ENCODE peak calls at places on chromosome 19, in six cellular contexts. Q, H, O, K, Y and T are unnamed samples.
A peak's percentile ranks its signal among the peaks of the same experiment; 100 is the strongest.

GRCh38 chr19:51096473-51097165 is 11.6 kb downstream of the CTU1 start:
- DNase-seq in Y (no peak), K (peak; percentile 11), Q (no peak), O (no peak), H (no peak), T (no peak)

GRCh38 chr19:45470147-45471081 is 2.6 kb downstream of the FOSB start:
- DNase-seq in K (peak; percentile 33), O (no peak), H (no peak), Y (peak; percentile 12), Q (no peak), T (no peak)

GRCh38 chr19:3138268-3138667 is 2.4 kb downstream of the GNA15 start:
- DNase-seq in K (no peak), Q (no peak), H (no peak), Y (no peak), O (no peak), T (no peak)

GRCh38 chr19:32624410-32624809 is 43.4 kb downstream of the PDCD5 start:
- DNase-seq in Y (no peak), O (no peak), K (peak; percentile 3), Q (no peak), H (no peak), T (no peak)

GRCh38 chr19:21970466-21970865 is 40.3 kb downstream of the ZNF208 start:
- DNase-seq in Q (no peak), H (no peak), O (no peak), K (no peak), Y (no peak), T (no peak)

GRCh38 chr19:35266149-35266903 is 2.4 kb upstream of the USF2 start:
- DNase-seq in O (no peak), H (no peak), Y (no peak), K (no peak), Q (no peak), T (no peak)

GRCh38 chr19:50427997-50428425 is 4.7 kb upstream of the MYBPC2 start:
- DNase-seq in O (peak; percentile 19), H (no peak), Q (no peak), K (no peak), Y (peak; percentile 47), T (no peak)

GRCh38 chr19:41144403-41144802 is 30.2 kb downstream of the CYP2F1 start:
- DNase-seq in H (peak; percentile 75), Q (peak; percentile 71), O (peak; percentile 78), K (peak; percentile 84), Y (no peak), T (peak; percentile 87)

GRCh38 chr19:29269641-29270040 is 56.7 kb upstream of the UQCRFS1 start:
- DNase-seq in H (no peak), K (no peak), Q (no peak), Y (no peak), O (no peak), T (no peak)

GRCh38 chr19:58513694-58514563 is 2.1 kb upstream of the SLC27A5 start:
- DNase-seq in Q (no peak), O (peak; percentile 92), K (peak; percentile 92), Y (peak; percentile 82), H (no peak), T (peak; percentile 84)

GRCh38 chr19:41734585-41734984 is 20.7 kb upstream of the CEACAM6 start:
- DNase-seq in Q (no peak), Y (no peak), K (no peak), H (no peak), O (no peak), T (no peak)

GRCh38 chr19:41816761-41817160 is 20.4 kb downstream of the CEACAM3 start:
- DNase-seq in H (no peak), Q (no peak), O (no peak), K (no peak), Y (no peak), T (no peak)

GRCh38 chr19:3617463-3617862 is 9.1 kb downstream of the CACTIN start:
- DNase-seq in Y (no peak), O (peak; percentile 23), Q (no peak), H (no peak), K (no peak), T (no peak)

GRCh38 chr19:19554074-19555023 is 16.3 kb downstream of the CILP2 start:
- DNase-seq in K (peak; percentile 66), H (no peak), Y (no peak), O (no peak), Q (no peak), T (no peak)

GRCh38 chr19:48569814-48570213 is 17.8 kb downstream of the SULT2B1 start:
- DNase-seq in H (no peak), K (no peak), Q (no peak), Y (no peak), O (no peak), T (no peak)

GRCh38 chr19:27962260-27962659 is 1250.7 kb downstream of the UQCRFS1 start:
- DNase-seq in O (no peak), Q (no peak), K (no peak), Y (no peak), H (no peak), T (no peak)

GRCh38 chr19:53037101-53038097 is 7.1 kb upstream of the ERVV-2 start:
- DNase-seq in Q (no peak), K (no peak), Y (no peak), O (no peak), H (peak; percentile 18), T (no peak)

GRCh38 chr19:42965204-42965603 is 28.2 kb upstream of the PSG7 start:
- DNase-seq in O (no peak), H (no peak), Q (peak; percentile 23), Y (no peak), K (no peak), T (no peak)

GRCh38 chr19:31349160-31349881 is at the start of gene TSHZ3:
- DNase-seq in Q (peak; percentile 45), O (no peak), Y (peak; percentile 65), H (no peak), K (no peak), T (no peak)

GRCh38 chr19:11624064-11624463 is 26.8 kb downstream of the ZNF627 start:
- DNase-seq in Y (no peak), O (no peak), H (no peak), K (peak; percentile 18), Q (no peak), T (no peak)

GRCh38 chr19:15962319-15962718 is 13.5 kb downstream of the OR10H4 start:
- DNase-seq in O (no peak), K (peak; percentile 12), H (no peak), Q (no peak), Y (no peak), T (no peak)

GRCh38 chr19:29446331-29446730 is 79.5 kb upstream of the VSTM2B start:
- DNase-seq in Y (no peak), O (no peak), Q (no peak), K (no peak), H (no peak), T (no peak)

GRCh38 chr19:42288881-42289555 is 12.9 kb upstream of the PRR19 start:
- DNase-seq in H (no peak), O (no peak), K (no peak), Y (no peak), Q (no peak), T (no peak)

GRCh38 chr19:50703915-50704548 is 15.6 kb downstream of the SHANK1 start:
- DNase-seq in H (no peak), K (no peak), O (no peak), Y (no peak), Q (no peak), T (no peak)

GRCh38 chr19:17757125-17757524 is 5.8 kb downstream of the FCHO1 start:
- DNase-seq in Y (peak; percentile 82), K (peak; percentile 80), Q (peak; percentile 62), H (no peak), O (no peak), T (no peak)